ENCODE peak calls at places on chromosome 12, in four cellular contexts. One of them, this sample, is unnamed.

GRCh38 chr12:16939871-16940306 is 333.9 kb upstream of the LMO3 start:
- DNase-seq in WTC11: peak
- DNase-seq in A549: peak
- DNase-seq in K562: peak
- DNase-seq in this sample: peak

GRCh38 chr12:5479761-5480160 is 47.9 kb downstream of the NTF3 start:
- DNase-seq in WTC11: no peak
- DNase-seq in A549: no peak
- DNase-seq in K562: no peak
- DNase-seq in this sample: no peak

GRCh38 chr12:107331912-107332311 is 238.6 kb upstream of the CRY1 start:
- DNase-seq in WTC11: no peak
- DNase-seq in A549: no peak
- DNase-seq in K562: no peak
- DNase-seq in this sample: no peak

GRCh38 chr12:977163-977562 is 13.9 kb upstream of the ERC1 start:
- DNase-seq in WTC11: no peak
- DNase-seq in A549: no peak
- DNase-seq in K562: no peak
- DNase-seq in this sample: no peak

GRCh38 chr12:104462931-104463339 is 6.2 kb downstream of the CHST11 start:
- DNase-seq in WTC11: no peak
- DNase-seq in A549: no peak
- DNase-seq in K562: no peak
- DNase-seq in this sample: no peak

GRCh38 chr12:123741937-123742572 is 20.0 kb upstream of the DNAH10 start:
- DNase-seq in WTC11: no peak
- DNase-seq in A549: no peak
- DNase-seq in K562: no peak
- DNase-seq in this sample: no peak

GRCh38 chr12:4270670-4271432 is 2.7 kb upstream of the CCND2 start:
- DNase-seq in WTC11: peak
- DNase-seq in A549: no peak
- DNase-seq in K562: no peak
- DNase-seq in this sample: no peak

GRCh38 chr12:53959314-53959713 is 4.6 kb downstream of the HOXC12 start:
- DNase-seq in WTC11: no peak
- DNase-seq in A549: no peak
- DNase-seq in K562: no peak
- DNase-seq in this sample: no peak

GRCh38 chr12:12872139-12872933 is 19.0 kb upstream of the GPRC5A start:
- DNase-seq in WTC11: no peak
- DNase-seq in A549: peak
- DNase-seq in K562: no peak
- DNase-seq in this sample: peak

GRCh38 chr12:124501080-124501642 is 66.3 kb downstream of the NCOR2 start:
- DNase-seq in WTC11: no peak
- DNase-seq in A549: no peak
- DNase-seq in K562: no peak
- DNase-seq in this sample: no peak

GRCh38 chr12:13444076-13444475 is 247.6 kb downstream of the EMP1 start:
- DNase-seq in WTC11: no peak
- DNase-seq in A549: no peak
- DNase-seq in K562: no peak
- DNase-seq in this sample: no peak

GRCh38 chr12:88258396-88258795 is 116.3 kb downstream of the TMTC3 start:
- DNase-seq in WTC11: no peak
- DNase-seq in A549: no peak
- DNase-seq in K562: no peak
- DNase-seq in this sample: no peak

GRCh38 chr12:57816001-57816854 is 2.3 kb downstream of the AVIL start:
- DNase-seq in WTC11: no peak
- DNase-seq in A549: no peak
- DNase-seq in K562: no peak
- DNase-seq in this sample: no peak

GRCh38 chr12:8771072-8771471 is 51.3 kb upstream of the A2ML1 start:
- DNase-seq in WTC11: no peak
- DNase-seq in A549: no peak
- DNase-seq in K562: no peak
- DNase-seq in this sample: no peak
- TF ChIP-seq CTCF in WTC11: no peak
- TF ChIP-seq CTCF in A549: no peak
- TF ChIP-seq CTCF in K562: no peak
- TF ChIP-seq CTCF in this sample: no peak

GRCh38 chr12:95633671-95634465 is 82.6 kb upstream of the USP44 start:
- DNase-seq in WTC11: no peak
- DNase-seq in A549: no peak
- DNase-seq in K562: no peak
- DNase-seq in this sample: no peak
- TF ChIP-seq HMGXB4 in WTC11: no peak
- TF ChIP-seq HMGXB4 in A549: no peak
- TF ChIP-seq HMGXB4 in K562: no peak
- TF ChIP-seq HMGXB4 in this sample: no peak

GRCh38 chr12:45543887-45544286 is 185.6 kb upstream of the ARID2 start:
- DNase-seq in WTC11: peak
- DNase-seq in A549: peak
- DNase-seq in K562: peak
- DNase-seq in this sample: peak
- TF ChIP-seq CTCF in WTC11: peak
- TF ChIP-seq CTCF in A549: peak
- TF ChIP-seq CTCF in K562: peak
- TF ChIP-seq CTCF in this sample: peak

DNA sequence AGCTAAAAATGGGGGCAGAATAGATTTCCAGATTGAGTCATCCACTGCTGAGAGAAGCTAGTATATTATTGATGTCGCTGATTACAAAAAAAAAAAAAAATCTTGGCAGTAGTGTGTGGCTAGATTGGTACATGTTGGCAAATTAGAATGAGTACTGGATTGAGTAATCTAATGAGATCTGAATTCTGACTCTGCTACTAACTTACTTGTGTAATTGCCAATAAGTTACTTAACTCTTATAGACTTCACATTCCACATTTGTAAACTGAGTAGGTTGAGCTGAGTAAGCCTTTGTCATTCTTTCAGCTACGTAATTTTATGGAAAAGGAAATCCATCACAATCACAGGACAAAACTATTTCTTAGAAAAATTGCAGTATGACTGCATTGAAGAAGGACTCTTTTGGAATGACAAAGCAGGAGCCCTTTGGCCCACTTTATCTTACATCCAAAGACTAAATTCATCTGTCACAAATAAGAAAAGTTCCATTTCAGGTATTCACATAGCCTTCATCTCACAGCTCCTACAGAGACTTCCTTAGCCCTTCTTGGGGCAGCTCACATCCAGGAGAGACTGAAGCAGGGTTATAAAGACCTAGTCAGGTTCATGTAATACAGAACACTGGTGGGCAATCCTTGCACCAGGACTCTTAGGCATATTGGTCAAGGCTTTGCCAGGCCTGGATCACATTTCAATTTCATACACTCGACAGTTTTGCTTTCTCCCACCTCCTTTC is 197.3 kb upstream of the CPNE8 start:
- DNase-seq in WTC11: no peak
- DNase-seq in A549: no peak
- DNase-seq in K562: no peak
- DNase-seq in this sample: no peak
- TF ChIP-seq HMGXB4 in WTC11: no peak
- TF ChIP-seq HMGXB4 in A549: no peak
- TF ChIP-seq HMGXB4 in K562: no peak
- TF ChIP-seq HMGXB4 in this sample: no peak